ENCODE peak calls at places on chromosomes 13 and 19, in five cellular contexts. E, N, M, S and B are unnamed samples.
A peak's percentile ranks its signal among the peaks of the same experiment; 100 is the strongest.

GRCh38 chr19:47523473-47523872 is 8.6 kb upstream of the NAPA start:
- DNase-seq in S (no peak), N (no peak), M (no peak), E (no peak), B (no peak)

GRCh38 chr13:104382941-104383340 is 1316.7 kb upstream of the SLC10A2 start:
- DNase-seq in M (no peak), N (peak; percentile 22), S (no peak), E (no peak), B (peak; percentile 27)

GRCh38 chr19:2982983-2983350 is 5.6 kb downstream of the TLE6 start:
- DNase-seq in E (no peak), M (peak; percentile 51), N (peak; percentile 68), S (peak; percentile 61), B (peak; percentile 82)

GRCh38 chr19:920051-920857 is 3.1 kb downstream of the KISS1R start:
- DNase-seq in M (no peak), E (no peak), N (no peak), S (no peak), B (no peak)

GRCh38 chr13:51771418-51772104 is 32.4 kb downstream of the DHRS12 start:
- DNase-seq in M (no peak), S (no peak), N (no peak), E (no peak), B (no peak)

GRCh38 chr19:53365899-53366493 is 491 bp downstream of the ZNF525 start:
- DNase-seq in M (no peak), E (no peak), S (no peak), N (no peak), B (no peak)

GRCh38 chr13:76680112-76680511 is 206.1 kb downstream of the KCTD12 start:
- DNase-seq in N (no peak), S (no peak), M (no peak), E (no peak), B (no peak)

GRCh38 chr19:34649886-34650543 is 26.9 kb downstream of the SCGB2B2 start:
- DNase-seq in E (no peak), S (no peak), M (no peak), N (no peak), B (no peak)

GRCh38 chr13:99027260-99027659 is 49.4 kb upstream of the DOCK9 start:
- DNase-seq in N (no peak), S (no peak), E (no peak), M (no peak), B (no peak)

GRCh38 chr13:114102521-114103288 is 29.7 kb downstream of the RASA3 start:
- DNase-seq in N (no peak), M (no peak), E (no peak), S (no peak), B (no peak)

GRCh38 chr13:29595380-29596063 is at the start of gene SLC7A1:
- DNase-seq in E (peak; percentile 41), M (no peak), S (no peak), N (peak; percentile 80), B (peak; percentile 60)

GRCh38 chr13:29596064-29596418 is 553 bp upstream of the SLC7A1 start:
- DNase-seq in N (no peak), M (no peak), E (no peak), S (no peak), B (no peak)

GRCh38 chr13:29594710-29595379 is 643 bp downstream of the SLC7A1 start:
- DNase-seq in S (peak; percentile 2), E (no peak), N (peak; percentile 59), M (no peak), B (peak; percentile 34)

GRCh38 chr13:29593605-29594297 is 1.7 kb downstream of the SLC7A1 start:
- DNase-seq in N (no peak), M (no peak), E (no peak), S (no peak), B (no peak)

DNA sequence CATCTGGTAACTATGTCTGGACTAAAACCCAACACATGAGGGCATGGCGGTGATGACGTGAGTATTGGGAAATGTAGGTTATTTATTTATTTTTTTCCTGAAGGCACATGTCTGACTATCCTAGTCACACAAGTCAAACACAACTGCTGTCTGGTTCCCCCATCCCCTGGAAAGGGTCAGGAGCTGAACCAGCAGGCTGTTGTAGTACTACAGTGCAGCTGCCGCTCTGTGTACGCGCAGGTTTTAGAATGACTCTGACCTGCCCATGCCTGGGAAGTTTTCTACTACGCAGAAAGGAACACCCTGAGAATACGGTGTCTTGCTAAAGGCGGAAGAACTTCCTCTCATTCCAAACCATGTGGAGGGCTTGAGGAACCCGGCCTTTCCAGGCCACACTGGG is 1.2 kb downstream of the SLC7A1 start:
- DNase-seq in E (peak; percentile 45), M (peak; percentile 35), S (peak; percentile 56), N (peak; percentile 91), B (peak; percentile 67)
- H3K4me3 ChIP-seq in E (peak overlapping the region; percentile 91), M (peak overlapping the region; percentile 92), S (peak overlapping the region; percentile 78), N (peak overlapping the region; percentile 85), B (peak overlapping the region; percentile 77)

DNA sequence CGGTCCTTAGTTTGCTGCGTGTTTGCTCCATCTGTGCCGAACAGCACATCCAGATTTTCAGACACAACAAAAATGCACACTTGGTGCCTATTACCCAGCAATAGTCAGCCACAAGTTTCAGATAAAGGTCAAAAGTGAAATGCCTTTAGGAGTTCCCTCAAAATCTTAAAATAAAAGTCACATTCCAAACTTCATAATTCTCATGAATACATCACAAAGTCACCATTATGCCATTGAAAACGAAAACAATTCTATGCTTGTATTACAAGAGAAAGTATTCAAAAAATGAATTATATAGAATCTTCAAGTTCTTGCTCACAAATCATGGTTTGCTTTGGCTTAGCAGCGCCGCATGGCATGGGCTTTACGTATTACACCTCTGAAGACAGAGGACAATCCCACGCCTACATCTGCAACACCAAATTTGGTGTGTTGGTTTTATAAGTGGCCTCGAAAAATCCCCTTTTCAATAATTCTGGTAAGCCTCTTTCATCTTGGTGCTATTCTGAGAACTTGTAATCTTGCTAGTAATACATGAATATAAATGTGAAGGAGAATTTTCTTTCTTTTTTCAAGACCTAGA is 26.6 kb downstream of the COL4A1 start:
- DNase-seq in N (no peak), M (no peak), E (no peak), S (no peak), B (no peak)
- H3K4me3 ChIP-seq in N (no peak overlapping the region), M (no peak overlapping the region), E (no peak overlapping the region), S (no peak overlapping the region), B (no peak overlapping the region)

DNA sequence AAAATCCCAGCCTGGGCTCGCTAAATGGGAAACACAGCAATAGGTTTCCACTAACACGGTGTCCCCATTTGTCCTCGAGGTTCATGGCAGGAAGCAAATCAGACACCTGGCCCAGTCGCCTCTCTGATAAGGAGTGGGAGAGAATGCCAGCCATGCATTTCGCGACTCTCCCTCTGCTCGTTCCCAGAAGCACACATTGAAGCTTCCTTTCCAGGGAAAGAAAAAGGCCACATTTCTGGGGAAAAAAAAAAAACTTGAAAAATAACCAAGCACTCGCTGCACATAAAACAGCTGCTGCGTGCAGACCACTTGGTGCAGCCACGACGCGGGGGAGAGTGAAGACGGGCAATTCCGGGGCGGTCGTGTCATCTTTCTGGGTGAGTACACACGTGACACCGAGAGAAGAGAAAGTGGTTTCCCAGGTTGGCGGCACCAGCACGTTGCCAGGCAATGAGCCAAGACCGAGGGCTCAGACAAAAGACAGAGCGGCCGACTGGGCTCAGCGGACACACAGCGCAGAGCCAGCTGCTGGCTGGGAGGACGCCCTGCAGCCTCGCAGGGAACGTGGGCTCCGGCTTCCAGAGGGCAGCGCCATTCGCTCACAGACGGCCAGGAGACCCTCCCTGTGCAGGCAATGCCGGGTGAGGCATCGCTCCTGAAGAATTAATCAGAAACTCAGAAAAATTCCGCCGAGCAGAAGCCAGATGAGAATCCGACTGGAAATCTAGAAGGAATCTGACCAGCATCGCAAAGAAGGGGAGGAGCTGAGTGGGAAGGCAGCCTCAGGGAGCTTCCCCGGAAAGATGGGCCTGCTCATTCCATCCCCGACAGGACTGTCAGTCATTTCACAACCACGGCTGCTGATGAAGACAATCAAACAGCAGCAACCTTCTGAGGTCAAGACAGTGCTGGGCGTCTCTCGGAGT is 83.2 kb upstream of the IRS2 start:
- DNase-seq in E (peak; percentile 52), N (peak; percentile 44), M (peak; percentile 14), S (peak; percentile 20), B (peak; percentile 39)
- H3K4me3 ChIP-seq in E (no peak overlapping the region), N (peak overlapping the region; percentile 22), M (peak overlapping the region; percentile 32), S (peak overlapping the region; percentile 52), B (peak overlapping the region; percentile 19)

GRCh38 chr13:50074843-50075242 is 59.6 kb downstream of the KCNRG start:
- DNase-seq in S (no peak), M (no peak), N (no peak), E (no peak), B (no peak)

GRCh38 chr13:50072676-50073075 is 57.4 kb downstream of the KCNRG start:
- DNase-seq in M (no peak), N (no peak), E (no peak), S (no peak), B (no peak)

GRCh38 chr13:50075619-50076097 is 60.4 kb downstream of the KCNRG start:
- DNase-seq in M (no peak), E (no peak), S (no peak), N (no peak), B (no peak)

GRCh38 chr13:50071399-50071798 is 56.2 kb downstream of the KCNRG start:
- DNase-seq in N (no peak), E (no peak), S (no peak), M (no peak), B (no peak)

DNA sequence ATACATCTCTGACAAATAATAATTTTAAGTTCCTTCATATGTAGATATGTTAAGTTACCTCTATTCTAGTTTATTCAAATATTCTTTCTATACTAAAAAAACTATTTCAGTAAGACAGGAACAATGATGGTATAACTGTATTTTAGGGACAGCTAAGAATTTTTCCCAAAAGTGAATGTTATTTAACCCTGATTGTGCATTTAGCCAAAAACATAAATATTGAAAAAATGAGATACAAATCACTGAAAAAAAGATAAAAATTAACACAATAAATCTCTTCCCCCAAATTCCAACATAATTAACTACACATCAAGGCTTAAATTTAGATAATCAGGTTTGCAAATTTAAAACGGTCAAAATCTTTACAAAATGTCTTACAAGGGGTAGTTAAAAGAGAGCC is 58.1 kb downstream of the KCNRG start:
- DNase-seq in E (no peak), S (no peak), N (no peak), M (no peak), B (no peak)
- H3K4me3 ChIP-seq in E (no peak overlapping the region), S (no peak overlapping the region), N (no peak overlapping the region), M (no peak overlapping the region), B (no peak overlapping the region)

DNA sequence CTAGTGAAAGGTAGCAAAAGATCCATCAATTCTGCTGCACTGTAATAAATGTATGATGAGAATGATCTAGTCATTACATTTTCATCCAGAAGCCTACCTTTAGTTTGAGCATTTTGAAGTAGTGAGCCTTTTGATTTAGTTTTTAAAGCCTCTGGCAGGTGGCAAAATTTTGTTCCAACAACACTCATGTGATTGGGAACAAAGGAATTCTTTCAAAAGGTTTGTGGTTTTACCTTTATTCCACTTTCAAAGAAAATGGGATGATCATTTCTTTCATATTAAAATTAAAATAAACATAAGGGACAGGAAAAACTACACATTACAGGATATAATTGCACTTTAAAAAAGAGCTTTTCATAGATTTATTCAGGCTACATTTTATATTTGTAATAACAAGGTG is 260.2 kb downstream of the DACH1 start:
- DNase-seq in N (no peak), M (no peak), E (no peak), S (no peak), B (no peak)
- H3K4me3 ChIP-seq in N (no peak overlapping the region), M (no peak overlapping the region), E (no peak overlapping the region), S (no peak overlapping the region), B (no peak overlapping the region)